ENCODE peak calls at places on chromosome 5, in four cellular contexts. F is A549, A is suprapubic skin, G is tibial nerve. T is an unnamed sample.

GRCh38 chr5:10286552-10287227 is 21.0 kb downstream of the CMBL start:
- DNase-seq in F (no peak), A (no peak), G (no peak), T (no peak)

GRCh38 chr5:83490203-83490602 is 18.7 kb downstream of the VCAN start:
- DNase-seq in F (no peak), G (no peak), A (no peak), T (no peak)

GRCh38 chr5:169408166-169408565 is 107.2 kb upstream of the SLIT3 start:
- DNase-seq in G (no peak), A (no peak), F (no peak), T (no peak)

GRCh38 chr5:163963881-163964280 is 458.5 kb downstream of the MAT2B start:
- DNase-seq in A (no peak), F (no peak), G (no peak), T (no peak)

GRCh38 chr5:81522571-81522970 is 128.6 kb upstream of the ACOT12 start:
- DNase-seq in A (no peak), G (no peak), F (no peak), T (no peak)

GRCh38 chr5:141668601-141669265 is 13.3 kb downstream of the ARAP3 start:
- DNase-seq in A (no peak), G (no peak), F (no peak), T (no peak)

GRCh38 chr5:102223542-102224444 is 72.3 kb downstream of the SLCO4C1 start:
- DNase-seq in F (no peak), G (no peak), A (no peak), T (no peak)

GRCh38 chr5:322281-322941 is 897 bp downstream of the AHRR start:
- DNase-seq in F (no peak), G (no peak), A (peak; percentile 64), T (no peak)

GRCh38 chr5:15574806-15575205 is 74.8 kb downstream of the FBXL7 start:
- DNase-seq in F (no peak), A (no peak), G (no peak), T (no peak)

GRCh38 chr5:130666462-130666861 is 498.6 kb downstream of the HINT1 start:
- DNase-seq in A (no peak), F (no peak), G (no peak), T (no peak)

GRCh38 chr5:91269198-91269597 is 113.9 kb downstream of the ARRDC3 start:
- DNase-seq in A (no peak), G (no peak), F (no peak), T (no peak)

GRCh38 chr5:136563489-136563888 is 198.1 kb upstream of the TRPC7 start:
- DNase-seq in A (no peak), F (no peak), G (no peak), T (no peak)

GRCh38 chr5:80884851-80885697 is 75.1 kb upstream of the RASGRF2 start:
- DNase-seq in A (no peak), G (no peak), F (no peak), T (no peak)

GRCh38 chr5:58363850-58364249 is 96.0 kb downstream of the PLK2 start:
- DNase-seq in F (no peak), G (no peak), A (no peak), T (no peak)

GRCh38 chr5:155144956-155145355 is 131.4 kb downstream of the KIF4B start:
- DNase-seq in G (no peak), A (no peak), F (no peak), T (no peak)

GRCh38 chr5:125065736-125066135 is 319.3 kb upstream of the ZNF608 start:
- DNase-seq in F (no peak), G (no peak), A (no peak), T (no peak)

GRCh38 chr5:78627175-78627574 is 21.4 kb downstream of the LHFPL2 start:
- DNase-seq in A (no peak), G (no peak), F (no peak), T (no peak)

GRCh38 chr5:82339744-82340143 is 61.6 kb upstream of the RPS23 start:
- DNase-seq in A (no peak), G (no peak), F (no peak), T (no peak)

GRCh38 chr5:1936901-1937300 is 54.2 kb upstream of the IRX4 start:
- DNase-seq in G (no peak), F (no peak), A (no peak), T (no peak)

GRCh38 chr5:39533749-39534148 is 109.0 kb upstream of the DAB2 start:
- DNase-seq in G (no peak), A (no peak), F (no peak), T (no peak)

GRCh38 chr5:2709996-2710689 is 41.3 kb downstream of the IRX2 start:
- DNase-seq in F (no peak), G (no peak), A (no peak), T (no peak)

GRCh38 chr5:72209515-72210115 is 102.3 kb downstream of the MAP1B start:
- DNase-seq in G (no peak), A (no peak), F (no peak), T (no peak)

GRCh38 chr5:146751054-146751453 is 127.5 kb downstream of the PPP2R2B start:
- DNase-seq in G (no peak), F (no peak), A (no peak), T (no peak)

GRCh38 chr5:167853421-167853820 is 438.0 kb upstream of the WWC1 start:
- DNase-seq in A (no peak), G (no peak), F (no peak), T (no peak)

DNA sequence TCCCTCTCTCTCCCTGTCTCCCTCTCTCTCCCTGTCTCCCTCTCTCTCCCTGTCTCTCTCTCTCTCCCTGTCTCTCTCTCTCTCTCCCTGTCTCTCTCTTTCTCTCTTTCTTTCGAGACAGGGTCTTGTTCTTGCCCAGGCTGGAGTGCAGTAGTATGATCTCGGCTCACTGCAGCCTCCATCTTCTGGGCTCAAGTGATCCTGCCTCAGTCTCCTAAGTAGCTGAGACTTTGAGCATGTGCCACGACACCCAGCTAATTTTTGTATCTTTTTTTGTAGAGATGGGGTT is 14.3 kb downstream of the TRIO start:
- DNase-seq in A (no peak), G (no peak), F (no peak), T (no peak)
- H3K4me1 ChIP-seq in A (peaks cover 49% of the 10 kb centered on the region), G (peaks cover 44% of the 10 kb centered on the region), F (peaks cover 93% of the 10 kb centered on the region), T (peaks cover 42% of the 10 kb centered on the region)

GRCh38 chr5:159975462-159976019 is 33.4 kb upstream of the TTC1 start:
- DNase-seq in G (no peak), F (peak; percentile 26), A (no peak), T (no peak)
- TF ChIP-seq EP300 in G (no peak), F (no peak), A (no peak), T (no peak)

GRCh38 chr5:40831346-40832210 is 3.4 kb downstream of the RPL37 start:
- DNase-seq in F (no peak), G (no peak), A (no peak), T (no peak)
- H3K4me1 ChIP-seq in F (peaks cover 39% of the 10 kb centered on the region), G (peaks cover 14% of the 10 kb centered on the region), A (peaks cover 25% of the 10 kb centered on the region), T (peaks cover 27% of the 10 kb centered on the region)

DNA sequence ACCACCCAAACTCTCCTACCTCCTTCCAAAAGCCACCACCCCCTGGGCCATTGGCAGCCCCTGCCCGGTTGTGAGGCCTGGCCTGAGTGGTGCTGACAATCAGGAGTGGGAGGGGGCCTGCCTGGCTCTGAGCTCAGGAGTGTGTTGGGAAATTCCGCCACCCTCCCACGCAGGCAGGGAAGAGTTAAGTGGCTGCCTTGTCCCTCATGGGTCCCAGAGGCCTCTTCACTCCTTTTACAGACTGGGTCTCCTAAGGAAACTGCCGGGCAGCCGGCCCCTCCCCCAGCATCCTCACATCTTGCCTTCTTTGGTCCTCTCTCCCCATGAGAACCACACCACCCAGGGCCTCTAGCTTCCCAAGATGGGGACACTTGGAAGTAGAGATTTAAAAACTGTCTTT is 47.3 kb downstream of the PPARGC1B start:
- DNase-seq in F (no peak), G (no peak), A (no peak), T (no peak)
- TF ChIP-seq EP300 in F (no peak), G (no peak), A (no peak), T (peak; percentile 28)

GRCh38 chr5:140567136-140567818 is 2.6 kb downstream of the SLC35A4 start:
- DNase-seq in G (no peak), A (no peak), F (no peak), T (no peak)
- H3K4me1 ChIP-seq in G (peaks cover 23% of the 10 kb centered on the region), A (peaks cover 53% of the 10 kb centered on the region), F (peaks cover 18% of the 10 kb centered on the region), T (peaks cover 54% of the 10 kb centered on the region)

GRCh38 chr5:149938791-149939358 is 5.7 kb downstream of the PDE6A start:
- DNase-seq in G (no peak), F (peak; percentile 88), A (no peak), T (no peak)
- TF ChIP-seq EP300 in G (no peak), F (peak; percentile 83), A (no peak), T (no peak)

GRCh38 chr5:134138416-134139376 is 24.2 kb downstream of the TCF7 start:
- DNase-seq in F (no peak), G (no peak), A (peak; percentile 41), T (peak; percentile 22)
- H3K4me1 ChIP-seq in F (peaks cover 17% of the 10 kb centered on the region), G (no peaks in the 10 kb centered on the region), A (peaks cover 30% of the 10 kb centered on the region), T (peaks cover 23% of the 10 kb centered on the region)

DNA sequence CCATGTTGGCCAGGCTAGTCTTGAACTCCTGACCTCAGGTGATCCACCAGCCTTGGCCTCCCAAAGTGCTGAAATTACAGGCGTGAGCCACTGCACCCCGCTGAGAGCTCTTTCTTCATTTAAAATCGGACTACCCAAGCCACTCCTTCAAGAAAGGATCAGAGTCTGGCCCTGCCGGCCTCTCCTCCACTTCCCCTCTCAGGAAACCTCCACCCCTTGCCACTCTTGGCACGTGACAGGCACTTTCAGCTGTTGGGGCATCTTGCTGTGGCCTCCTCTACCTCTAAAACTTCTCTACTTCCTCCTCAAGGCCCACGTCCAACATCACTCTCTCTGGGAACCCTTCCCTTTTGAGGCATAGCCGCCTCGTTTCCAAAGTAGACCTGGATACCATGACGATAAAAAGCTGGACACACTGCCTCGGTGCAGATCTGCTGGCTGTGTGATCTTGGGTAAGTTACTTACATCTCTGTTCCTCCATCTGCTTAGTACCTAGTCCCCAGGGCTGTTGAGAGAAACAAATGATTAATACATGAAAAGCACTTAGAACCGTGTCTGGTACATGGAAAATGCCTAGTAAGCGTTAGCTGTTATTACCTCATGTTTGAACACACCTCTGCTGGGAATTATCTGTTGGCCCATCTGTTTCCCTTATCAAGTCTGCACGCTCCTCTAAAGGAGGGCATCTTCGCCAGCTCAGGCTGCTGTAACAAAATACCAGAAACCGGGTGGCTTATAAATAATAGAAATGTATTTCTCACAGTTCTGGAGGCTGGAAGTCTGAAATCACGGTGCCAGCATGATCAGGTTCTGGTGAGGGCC is 55.3 kb downstream of the SMIM23 start:
- DNase-seq in A (no peak), G (no peak), F (no peak), T (no peak)
- TF ChIP-seq EP300 in A (no peak), G (no peak), F (no peak), T (no peak)

DNA sequence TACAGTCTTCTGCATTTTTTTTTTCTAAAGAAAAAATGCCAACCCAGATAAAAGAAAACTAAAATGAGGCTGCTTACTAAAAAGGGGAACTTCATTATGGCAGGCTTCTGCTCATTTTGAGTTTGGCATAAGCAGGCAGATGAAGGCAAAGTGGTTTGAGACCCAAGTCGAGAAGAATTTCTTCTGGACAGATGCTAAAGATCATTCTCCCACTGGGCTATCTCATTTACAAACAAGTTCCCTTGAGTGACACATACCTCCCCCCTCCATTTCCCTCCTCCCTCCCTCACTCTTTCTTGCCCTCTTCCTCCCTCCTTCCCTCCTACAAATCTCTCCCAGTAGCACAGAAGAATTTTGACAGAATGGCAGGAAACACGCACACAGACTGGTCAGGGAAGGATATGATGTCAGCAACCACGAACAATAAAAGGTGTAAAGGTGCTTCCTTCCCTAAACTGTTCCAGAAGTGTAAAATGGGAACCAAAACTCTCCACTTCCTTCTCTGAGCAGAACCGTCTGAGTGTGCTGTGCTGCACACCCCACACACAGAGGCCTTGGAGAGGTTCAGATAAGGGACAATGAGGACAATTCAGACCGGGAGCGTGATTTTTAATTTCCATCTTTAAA is 55.9 kb downstream of the MEF2C start:
- DNase-seq in G (peak; percentile 52), F (no peak), A (no peak), T (no peak)
- H3K4me1 ChIP-seq in G (peaks cover 3% of the 10 kb centered on the region), F (no peaks in the 10 kb centered on the region), A (peaks cover 33% of the 10 kb centered on the region), T (peaks cover 7% of the 10 kb centered on the region)